ENCODE peak calls at places on chromosomes 5 and 9, in five cellular contexts. One of them, this sample, is unnamed. For H3K4me1, the result is how much of the 10 kb centered on the place peaks cover.

GRCh38 chr5:116492016-116492623 is 82.5 kb downstream of the SEMA6A start:
- DNase-seq in GM23248: peak
- DNase-seq in OCI-LY7: peak
- DNase-seq in left ventricle myocardium inferior: no peak
- DNase-seq in CD4-positive, CD25-positive, alpha-beta regulatory T cell: no peak
- DNase-seq in this sample: peak

GRCh38 chr5:5616247-5616895 is 193.9 kb downstream of the ICE1 start:
- DNase-seq in GM23248: no peak
- DNase-seq in OCI-LY7: no peak
- DNase-seq in left ventricle myocardium inferior: no peak
- DNase-seq in CD4-positive, CD25-positive, alpha-beta regulatory T cell: no peak
- DNase-seq in this sample: no peak

GRCh38 chr9:101585740-101586139 is 9.0 kb downstream of the PPP3R2 start:
- DNase-seq in GM23248: no peak
- DNase-seq in OCI-LY7: no peak
- DNase-seq in left ventricle myocardium inferior: no peak
- DNase-seq in CD4-positive, CD25-positive, alpha-beta regulatory T cell: no peak
- DNase-seq in this sample: no peak

GRCh38 chr5:591746-592145 is 20.4 kb upstream of the CEP72 start:
- DNase-seq in GM23248: no peak
- DNase-seq in OCI-LY7: no peak
- DNase-seq in left ventricle myocardium inferior: no peak
- DNase-seq in CD4-positive, CD25-positive, alpha-beta regulatory T cell: no peak
- DNase-seq in this sample: no peak

GRCh38 chr5:56910123-56910951 is 941 bp downstream of the SETD9 start:
- DNase-seq in GM23248: peak
- DNase-seq in OCI-LY7: no peak
- DNase-seq in left ventricle myocardium inferior: peak
- DNase-seq in CD4-positive, CD25-positive, alpha-beta regulatory T cell: no peak
- DNase-seq in this sample: peak

GRCh38 chr9:69731348-69731747 is 28.5 kb downstream of the PTAR1 start:
- DNase-seq in GM23248: no peak
- DNase-seq in OCI-LY7: no peak
- DNase-seq in left ventricle myocardium inferior: no peak
- DNase-seq in CD4-positive, CD25-positive, alpha-beta regulatory T cell: no peak
- DNase-seq in this sample: no peak

GRCh38 chr5:150599917-150600511 is 40.4 kb upstream of the SYNPO start:
- DNase-seq in GM23248: peak
- DNase-seq in OCI-LY7: no peak
- DNase-seq in left ventricle myocardium inferior: peak
- DNase-seq in CD4-positive, CD25-positive, alpha-beta regulatory T cell: no peak
- DNase-seq in this sample: peak

GRCh38 chr9:33818167-33818831 is 1.3 kb downstream of the UBE2R2 start:
- DNase-seq in GM23248: no peak
- DNase-seq in OCI-LY7: peak
- DNase-seq in left ventricle myocardium inferior: peak
- DNase-seq in CD4-positive, CD25-positive, alpha-beta regulatory T cell: no peak
- DNase-seq in this sample: no peak

GRCh38 chr5:77181173-77181572 is 29.3 kb upstream of the PDE8B start:
- DNase-seq in GM23248: no peak
- DNase-seq in OCI-LY7: no peak
- DNase-seq in left ventricle myocardium inferior: no peak
- DNase-seq in CD4-positive, CD25-positive, alpha-beta regulatory T cell: no peak
- DNase-seq in this sample: no peak

GRCh38 chr5:127801751-127802476 is 98.7 kb downstream of the CCDC192 start:
- DNase-seq in GM23248: peak
- DNase-seq in OCI-LY7: no peak
- DNase-seq in left ventricle myocardium inferior: no peak
- DNase-seq in CD4-positive, CD25-positive, alpha-beta regulatory T cell: no peak
- DNase-seq in this sample: no peak

GRCh38 chr9:34985311-34985899 is 4.1 kb upstream of the DNAJB5 start:
- DNase-seq in GM23248: peak
- DNase-seq in OCI-LY7: peak
- DNase-seq in left ventricle myocardium inferior: peak
- DNase-seq in CD4-positive, CD25-positive, alpha-beta regulatory T cell: peak
- DNase-seq in this sample: no peak

GRCh38 chr5:176616520-176616919 is 6.6 kb upstream of the GPRIN1 start:
- DNase-seq in GM23248: no peak
- DNase-seq in OCI-LY7: no peak
- DNase-seq in left ventricle myocardium inferior: no peak
- DNase-seq in CD4-positive, CD25-positive, alpha-beta regulatory T cell: no peak
- DNase-seq in this sample: no peak
- H3K4me1 ChIP-seq in GM23248: under half
- H3K4me1 ChIP-seq in OCI-LY7: under half
- H3K4me1 ChIP-seq in left ventricle myocardium inferior: under half
- H3K4me1 ChIP-seq in CD4-positive, CD25-positive, alpha-beta regulatory T cell: under half
- H3K4me1 ChIP-seq in this sample: under half

DNA sequence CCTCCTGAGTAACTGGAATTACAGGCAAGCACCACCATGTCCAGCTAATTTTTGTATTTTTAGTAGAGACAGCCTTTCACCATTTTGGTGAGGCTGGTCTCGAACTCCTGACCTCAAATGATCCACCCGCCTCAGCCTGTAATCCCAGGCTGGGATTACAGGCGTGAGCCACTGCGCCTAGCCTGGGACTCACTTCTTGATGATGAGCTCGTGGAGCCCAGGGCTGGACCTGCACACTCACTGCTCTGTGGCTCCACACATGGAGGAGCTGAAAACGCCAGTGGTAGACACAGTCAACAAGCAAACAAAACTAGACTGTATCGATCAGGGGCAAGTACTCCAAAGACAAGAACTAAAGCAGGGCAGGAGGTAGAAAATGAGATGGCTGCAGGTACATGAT is 59.8 kb upstream of the RPL26L1 start:
- DNase-seq in GM23248: no peak
- DNase-seq in OCI-LY7: no peak
- DNase-seq in left ventricle myocardium inferior: no peak
- DNase-seq in CD4-positive, CD25-positive, alpha-beta regulatory T cell: no peak
- DNase-seq in this sample: no peak
- H3K4me1 ChIP-seq in GM23248: half or more
- H3K4me1 ChIP-seq in OCI-LY7: under half
- H3K4me1 ChIP-seq in left ventricle myocardium inferior: half or more
- H3K4me1 ChIP-seq in CD4-positive, CD25-positive, alpha-beta regulatory T cell: under half
- H3K4me1 ChIP-seq in this sample: under half

DNA sequence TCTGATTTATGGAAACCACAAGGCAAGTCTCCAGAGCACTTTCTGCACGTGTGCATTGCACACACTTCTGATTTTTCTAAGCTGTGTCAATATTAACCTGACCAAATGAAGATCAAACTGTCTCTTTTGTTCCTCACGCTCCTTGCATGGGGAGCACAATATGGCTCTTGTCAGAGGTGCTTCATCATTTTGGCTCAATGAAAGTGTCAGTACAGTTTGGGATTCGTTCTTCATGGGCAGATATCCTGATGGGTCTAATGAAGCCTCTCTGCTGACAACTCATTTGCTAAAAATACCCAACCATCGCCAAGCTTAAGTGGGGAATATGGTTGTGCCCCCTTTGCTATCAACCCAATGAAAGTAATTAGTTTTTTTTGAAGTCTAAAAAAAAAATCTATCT is 39.1 kb upstream of the PCA3 start:
- DNase-seq in GM23248: no peak
- DNase-seq in OCI-LY7: no peak
- DNase-seq in left ventricle myocardium inferior: no peak
- DNase-seq in CD4-positive, CD25-positive, alpha-beta regulatory T cell: no peak
- DNase-seq in this sample: no peak
- H3K4me1 ChIP-seq in GM23248: under half
- H3K4me1 ChIP-seq in OCI-LY7: under half
- H3K4me1 ChIP-seq in left ventricle myocardium inferior: under half
- H3K4me1 ChIP-seq in CD4-positive, CD25-positive, alpha-beta regulatory T cell: under half
- H3K4me1 ChIP-seq in this sample: under half

GRCh38 chr9:124264812-124265211 is 7.1 kb downstream of the NEK6 start:
- DNase-seq in GM23248: no peak
- DNase-seq in OCI-LY7: peak
- DNase-seq in left ventricle myocardium inferior: no peak
- DNase-seq in CD4-positive, CD25-positive, alpha-beta regulatory T cell: no peak
- DNase-seq in this sample: no peak
- H3K4me1 ChIP-seq in GM23248: half or more
- H3K4me1 ChIP-seq in OCI-LY7: half or more
- H3K4me1 ChIP-seq in left ventricle myocardium inferior: half or more
- H3K4me1 ChIP-seq in CD4-positive, CD25-positive, alpha-beta regulatory T cell: under half
- H3K4me1 ChIP-seq in this sample: under half

GRCh38 chr5:74612059-74612458 is 28.5 kb downstream of the ENC1 start:
- DNase-seq in GM23248: no peak
- DNase-seq in OCI-LY7: no peak
- DNase-seq in left ventricle myocardium inferior: no peak
- DNase-seq in CD4-positive, CD25-positive, alpha-beta regulatory T cell: no peak
- DNase-seq in this sample: no peak
- H3K4me1 ChIP-seq in GM23248: under half
- H3K4me1 ChIP-seq in OCI-LY7: under half
- H3K4me1 ChIP-seq in left ventricle myocardium inferior: under half
- H3K4me1 ChIP-seq in CD4-positive, CD25-positive, alpha-beta regulatory T cell: under half
- H3K4me1 ChIP-seq in this sample: under half

DNA sequence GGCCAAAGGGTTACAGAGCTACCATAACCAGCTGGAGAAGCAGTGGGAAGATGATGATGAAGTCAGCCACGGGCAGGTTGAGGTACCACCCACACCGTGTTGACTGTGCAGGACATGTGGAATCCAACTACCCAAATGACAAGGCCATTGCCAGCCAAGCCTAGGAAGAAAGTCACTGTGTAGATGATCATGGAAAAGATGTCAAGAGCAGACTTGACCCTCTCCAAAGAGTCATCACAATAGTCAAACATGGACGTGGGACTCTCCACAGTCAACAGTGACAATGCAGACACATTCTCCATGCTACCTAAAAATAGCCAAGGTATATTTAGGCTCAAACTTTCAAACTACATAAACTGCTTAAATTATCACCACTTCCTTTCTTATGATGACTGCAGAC is 20.9 kb upstream of the SPINK1 start:
- DNase-seq in GM23248: no peak
- DNase-seq in OCI-LY7: no peak
- DNase-seq in left ventricle myocardium inferior: no peak
- DNase-seq in CD4-positive, CD25-positive, alpha-beta regulatory T cell: no peak
- DNase-seq in this sample: no peak
- H3K4me1 ChIP-seq in GM23248: under half
- H3K4me1 ChIP-seq in OCI-LY7: under half
- H3K4me1 ChIP-seq in left ventricle myocardium inferior: under half
- H3K4me1 ChIP-seq in CD4-positive, CD25-positive, alpha-beta regulatory T cell: under half
- H3K4me1 ChIP-seq in this sample: under half

DNA sequence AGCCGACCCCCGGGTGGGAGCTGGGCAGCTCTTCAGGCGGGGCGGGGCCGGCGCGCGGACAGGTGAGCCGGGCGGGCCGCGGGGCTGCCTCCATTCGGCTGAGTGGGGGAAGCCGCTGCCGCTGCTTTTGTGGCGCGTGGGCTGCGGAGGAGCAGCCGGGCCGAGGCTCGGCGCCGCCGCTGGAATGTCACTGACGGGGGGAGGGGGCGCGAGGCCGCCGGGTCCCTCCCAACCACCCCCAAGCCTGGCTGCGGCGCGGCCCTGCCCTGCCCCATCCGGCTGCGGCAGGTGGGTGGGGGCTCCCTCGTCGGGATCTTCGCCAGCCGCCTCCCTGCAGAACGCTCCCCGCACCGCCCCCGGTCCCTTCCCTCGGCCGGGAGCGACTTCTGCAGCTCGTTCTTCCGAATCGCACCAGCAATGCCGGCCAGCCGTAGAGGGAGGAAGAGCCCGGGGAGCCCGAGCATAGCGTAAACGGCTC is 396 bp downstream of the SPTAN1 start:
- DNase-seq in GM23248: peak
- DNase-seq in OCI-LY7: peak
- DNase-seq in left ventricle myocardium inferior: peak
- DNase-seq in CD4-positive, CD25-positive, alpha-beta regulatory T cell: no peak
- DNase-seq in this sample: no peak
- H3K4me1 ChIP-seq in GM23248: half or more
- H3K4me1 ChIP-seq in OCI-LY7: under half
- H3K4me1 ChIP-seq in left ventricle myocardium inferior: half or more
- H3K4me1 ChIP-seq in CD4-positive, CD25-positive, alpha-beta regulatory T cell: half or more
- H3K4me1 ChIP-seq in this sample: under half

DNA sequence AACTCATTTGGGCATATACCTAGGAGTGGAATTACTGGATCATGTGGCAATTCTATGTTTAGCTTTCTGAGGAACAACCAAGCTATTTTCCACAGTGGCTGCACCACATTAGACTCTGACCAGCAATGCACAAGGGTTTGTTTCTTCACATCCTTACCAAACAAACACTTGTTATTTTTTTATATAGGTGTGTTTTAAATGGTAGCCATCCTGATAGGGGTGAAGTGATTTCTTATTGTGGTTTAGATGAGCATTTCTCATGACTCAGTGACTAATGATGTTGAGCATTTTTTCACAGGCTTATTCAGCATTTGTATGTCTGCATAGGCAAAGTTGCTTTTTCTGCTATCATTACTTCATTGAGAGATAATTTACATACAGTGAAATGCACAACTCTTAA is 36.0 kb downstream of the ANKRD33B start:
- DNase-seq in GM23248: peak
- DNase-seq in OCI-LY7: no peak
- DNase-seq in left ventricle myocardium inferior: no peak
- DNase-seq in CD4-positive, CD25-positive, alpha-beta regulatory T cell: no peak
- DNase-seq in this sample: peak
- H3K4me1 ChIP-seq in GM23248: under half
- H3K4me1 ChIP-seq in OCI-LY7: half or more
- H3K4me1 ChIP-seq in left ventricle myocardium inferior: under half
- H3K4me1 ChIP-seq in CD4-positive, CD25-positive, alpha-beta regulatory T cell: under half
- H3K4me1 ChIP-seq in this sample: under half

GRCh38 chr9:94904806-94905205 is 178.3 kb downstream of the AOPEP start:
- DNase-seq in GM23248: no peak
- DNase-seq in OCI-LY7: no peak
- DNase-seq in left ventricle myocardium inferior: no peak
- DNase-seq in CD4-positive, CD25-positive, alpha-beta regulatory T cell: no peak
- DNase-seq in this sample: no peak
- H3K4me1 ChIP-seq in GM23248: half or more
- H3K4me1 ChIP-seq in OCI-LY7: under half
- H3K4me1 ChIP-seq in left ventricle myocardium inferior: under half
- H3K4me1 ChIP-seq in CD4-positive, CD25-positive, alpha-beta regulatory T cell: under half
- H3K4me1 ChIP-seq in this sample: under half

GRCh38 chr5:109468737-109469420 is 59.1 kb upstream of the PJA2 start:
- DNase-seq in GM23248: peak
- DNase-seq in OCI-LY7: peak
- DNase-seq in left ventricle myocardium inferior: peak
- DNase-seq in CD4-positive, CD25-positive, alpha-beta regulatory T cell: peak
- DNase-seq in this sample: peak
- H3K4me1 ChIP-seq in GM23248: under half
- H3K4me1 ChIP-seq in OCI-LY7: under half
- H3K4me1 ChIP-seq in left ventricle myocardium inferior: under half
- H3K4me1 ChIP-seq in CD4-positive, CD25-positive, alpha-beta regulatory T cell: under half
- H3K4me1 ChIP-seq in this sample: under half

This sample was measured in keratinocyte.